ENCODE peak calls at places on chromosomes 5 and 9, in six cellular contexts. N is CD4-positive, alpha-beta T cell; O is psoas muscle; Y is colonic mucosa; M is PC-9; G is foreskin fibroblast. Z is an unnamed sample.

GRCh38 chr5:95729115-95730010 is 1.8 kb upstream of the RHOBTB3 start:
- DNase-seq in M (no peak), N (no peak), Y (no peak), O (no peak), G (no peak), Z (no peak)

GRCh38 chr5:28012538-28012937 is 974.2 kb upstream of the CDH9 start:
- DNase-seq in Y (no peak), M (no peak), O (no peak), N (no peak), G (no peak), Z (no peak)

GRCh38 chr5:68251386-68251785 is 35.8 kb downstream of the PIK3R1 start:
- DNase-seq in G (peak), Y (no peak), O (peak), M (no peak), N (peak), Z (no peak)

GRCh38 chr9:108270041-108270440 is 585.7 kb downstream of the ACTL7B start:
- DNase-seq in M (peak), O (no peak), N (no peak), G (no peak), Y (no peak), Z (no peak)

GRCh38 chr5:68428232-68428811 is 212.8 kb downstream of the PIK3R1 start:
- DNase-seq in Y (no peak), O (no peak), M (no peak), G (no peak), N (no peak), Z (no peak)

GRCh38 chr9:14652729-14653377 is 40.4 kb downstream of the ZDHHC21 start:
- DNase-seq in M (no peak), N (no peak), O (no peak), G (no peak), Y (no peak), Z (no peak)

GRCh38 chr5:5344051-5344571 is 78.4 kb upstream of the ICE1 start:
- DNase-seq in Y (no peak), M (no peak), N (no peak), O (no peak), G (no peak), Z (no peak)

GRCh38 chr9:17906841-17907779 is 328.2 kb downstream of the SH3GL2 start:
- DNase-seq in Y (peak), M (no peak), G (no peak), N (no peak), O (no peak), Z (no peak)

GRCh38 chr5:172616730-172617129 is 24.3 kb upstream of the NEURL1B start:
- DNase-seq in N (no peak), M (no peak), Y (no peak), O (peak), G (no peak), Z (no peak)

GRCh38 chr5:15254607-15255006 is 245.4 kb upstream of the FBXL7 start:
- DNase-seq in M (no peak), O (no peak), N (no peak), G (peak), Y (no peak), Z (no peak)

GRCh38 chr9:37650873-37651768 is at the start of gene FRMPD1:
- DNase-seq in O (peak), N (peak), Y (peak), G (peak), M (no peak), Z (no peak)

GRCh38 chr5:84290673-84291072 is 94.0 kb downstream of the EDIL3 start:
- DNase-seq in M (no peak), O (no peak), G (no peak), Y (no peak), N (no peak), Z (no peak)

GRCh38 chr5:112917453-112918005 is 4.5 kb downstream of the REEP5 start:
- DNase-seq in M (no peak), O (no peak), N (no peak), G (no peak), Y (no peak), Z (no peak)

GRCh38 chr5:10233011-10233410 is 16.7 kb downstream of the ATPSCKMT start:
- DNase-seq in G (no peak), O (no peak), N (no peak), Y (no peak), M (no peak), Z (no peak)

GRCh38 chr9:134493471-134494272 is 147.9 kb upstream of the COL5A1 start:
- DNase-seq in O (no peak), M (no peak), G (no peak), Y (no peak), N (no peak), Z (no peak)

GRCh38 chr9:117247271-117247670 is 167.6 kb downstream of the ASTN2 start:
- DNase-seq in M (no peak), Y (no peak), G (no peak), O (no peak), N (no peak), Z (no peak)

GRCh38 chr5:93579561-93580386 is 1.2 kb downstream of the NR2F1-AS1 start:
- DNase-seq in Y (no peak), N (no peak), M (no peak), O (peak), G (no peak), Z (no peak)

GRCh38 chr5:152113401-152113800 is 188.8 kb upstream of the GLRA1 start:
- DNase-seq in O (no peak), M (no peak), G (no peak), N (peak), Y (no peak), Z (peak)

GRCh38 chr5:157387683-157388093 is 72.3 kb upstream of the NIPAL4 start:
- DNase-seq in N (no peak), Y (no peak), G (peak), M (peak), O (no peak), Z (peak)

GRCh38 chr9:113164536-113165300 is 13.9 kb downstream of the SLC31A2 start:
- DNase-seq in M (no peak), Y (no peak), G (peak), O (peak), N (no peak), Z (peak)

GRCh38 chr5:60488466-60489130 is 211.4 kb downstream of the DEPDC1B start:
- DNase-seq in Y (no peak), N (no peak), O (no peak), M (peak), G (no peak), Z (no peak)

GRCh38 chr5:146475190-146475801 is 28.2 kb downstream of the TCERG1 start:
- DNase-seq in M (no peak), G (no peak), O (no peak), Y (no peak), N (no peak), Z (no peak)
- TF ChIP-seq CTCF in M (peak), G (peak), O (no peak), Y (no peak), N (no peak), Z (peak)

DNA sequence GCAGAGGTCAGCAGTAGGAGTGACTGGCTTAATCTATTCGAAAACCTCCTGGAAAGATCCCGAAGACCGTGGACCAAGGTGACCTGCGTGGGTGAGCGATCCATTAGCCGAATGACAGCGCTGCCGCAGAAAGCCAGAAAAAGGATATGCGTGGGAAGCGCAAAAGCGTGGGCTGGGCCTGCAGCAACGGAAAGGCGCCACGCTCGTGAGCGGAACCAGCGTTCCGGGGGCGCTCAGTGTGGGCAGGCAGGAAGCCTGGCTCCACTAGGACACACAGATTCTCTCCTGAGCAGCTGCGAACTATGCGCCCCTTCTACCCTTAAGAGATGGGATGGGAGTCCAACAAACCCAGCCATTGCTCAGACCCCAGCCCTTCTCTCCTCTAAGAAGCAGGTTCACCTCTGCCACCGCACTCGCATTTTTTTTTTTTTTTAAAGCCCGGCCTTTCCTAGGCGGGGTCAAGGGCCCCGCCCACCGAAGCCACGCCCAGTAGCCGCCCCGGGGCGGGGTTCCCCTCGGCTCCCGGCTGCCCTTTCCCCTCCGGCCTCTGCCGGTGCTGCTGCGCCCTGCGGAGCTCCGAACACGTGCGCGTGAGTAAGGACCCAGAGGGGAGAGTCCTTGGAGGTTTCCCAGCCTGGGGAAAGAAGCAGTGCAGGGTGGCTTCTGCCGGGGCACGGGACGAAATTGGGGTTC is 19.8 kb upstream of the MATR3 start:
- DNase-seq in N (peak), Y (peak), G (peak), O (peak), M (peak), Z (no peak)
- TF ChIP-seq CTCF in N (no peak), Y (peak), G (no peak), O (peak), M (no peak), Z (peak)

GRCh38 chr5:149730620-149731331 is 666 bp downstream of the PPARGC1B start:
- DNase-seq in N (peak), G (no peak), M (no peak), O (peak), Y (peak), Z (no peak)
- TF ChIP-seq CTCF in N (no peak), G (no peak), M (no peak), O (no peak), Y (no peak), Z (no peak)

GRCh38 chr9:34252670-34253459 is 74.0 kb downstream of the UBAP1 start:
- DNase-seq in G (no peak), N (peak), O (peak), M (no peak), Y (peak), Z (no peak)

GRCh38 chr9:34254141-34254913 is 74.7 kb downstream of the KIF24 start:
- DNase-seq in G (peak), M (peak), Y (no peak), O (peak), N (no peak), Z (no peak)

GRCh38 chr9:34252016-34252415 is 73.2 kb downstream of the UBAP1 start:
- DNase-seq in Y (no peak), O (no peak), G (no peak), N (no peak), M (no peak), Z (peak)

GRCh38 chr9:34254966-34255825 is 73.9 kb downstream of the KIF24 start:
- DNase-seq in M (no peak), N (no peak), O (peak), Y (no peak), G (no peak), Z (no peak)

DNA sequence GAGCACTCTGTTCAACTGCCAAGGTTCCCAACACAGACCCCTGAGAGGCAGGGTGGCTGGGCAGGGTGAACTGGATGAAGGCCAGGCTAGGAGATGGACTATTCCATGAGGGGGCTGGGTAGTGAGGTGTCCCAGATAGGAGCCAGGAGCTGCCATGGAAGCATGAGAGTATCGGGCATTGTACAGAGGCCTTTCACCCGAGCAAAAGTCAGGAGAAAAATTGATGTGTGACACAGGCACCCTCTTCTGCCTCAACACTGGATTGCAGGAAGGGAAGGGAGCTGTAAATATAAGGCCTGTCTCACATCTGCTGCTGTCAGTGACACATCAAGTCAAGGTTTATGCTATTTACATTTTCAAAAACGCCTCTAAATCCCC is 74.6 kb downstream of the UBAP1 start:
- DNase-seq in O (no peak), Y (no peak), G (peak), N (no peak), M (no peak), Z (no peak)
- TF ChIP-seq CTCF in O (peak), Y (no peak), G (peak), N (no peak), M (no peak), Z (peak)

DNA sequence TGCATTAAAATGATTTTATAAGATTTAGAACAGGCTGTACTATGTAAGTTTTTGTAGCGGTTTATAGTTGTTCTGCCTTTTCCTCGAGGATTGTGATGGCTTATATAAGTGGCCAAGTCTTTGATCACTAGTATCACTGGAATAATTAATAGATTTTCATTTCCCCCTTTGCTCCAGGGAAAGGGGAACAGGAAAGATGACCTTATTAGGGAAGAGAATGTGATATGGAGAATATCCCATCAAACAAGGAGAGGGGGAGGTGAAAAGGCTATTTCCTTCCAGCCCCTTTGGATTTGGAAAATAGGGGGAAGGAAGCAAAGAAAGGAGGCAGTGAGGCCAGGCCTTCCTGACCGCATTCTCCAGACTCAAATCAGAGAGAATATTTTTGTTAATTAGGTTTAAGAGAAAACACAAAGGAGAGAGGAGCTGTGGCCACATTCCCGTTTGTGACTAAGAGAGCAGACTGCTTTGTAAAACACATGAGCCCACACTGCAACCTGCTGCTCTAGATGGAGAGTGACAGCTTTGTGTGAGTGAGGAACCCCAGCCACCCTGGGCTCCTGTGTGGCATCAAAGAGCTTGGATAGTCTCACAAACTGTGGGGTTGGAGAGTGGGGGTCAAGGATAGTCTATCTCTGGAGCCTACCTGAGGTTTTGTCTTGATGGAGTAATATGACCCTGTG is 359.5 kb downstream of the DTWD2 start:
- DNase-seq in G (no peak), O (no peak), M (no peak), N (no peak), Y (no peak), Z (no peak)
- TF ChIP-seq CTCF in G (no peak), O (no peak), M (no peak), N (no peak), Y (no peak), Z (peak)

GRCh38 chr9:85715587-85715986 is 26.2 kb downstream of the AGTPBP1 start:
- DNase-seq in Y (no peak), M (no peak), O (no peak), G (no peak), N (no peak), Z (no peak)

GRCh38 chr9:85717220-85717619 is 24.5 kb downstream of the AGTPBP1 start:
- DNase-seq in N (no peak), G (no peak), Y (no peak), M (no peak), O (no peak), Z (no peak)

GRCh38 chr9:85713897-85714296 is 27.9 kb downstream of the AGTPBP1 start:
- DNase-seq in N (no peak), O (no peak), Y (no peak), G (no peak), M (no peak), Z (no peak)

DNA sequence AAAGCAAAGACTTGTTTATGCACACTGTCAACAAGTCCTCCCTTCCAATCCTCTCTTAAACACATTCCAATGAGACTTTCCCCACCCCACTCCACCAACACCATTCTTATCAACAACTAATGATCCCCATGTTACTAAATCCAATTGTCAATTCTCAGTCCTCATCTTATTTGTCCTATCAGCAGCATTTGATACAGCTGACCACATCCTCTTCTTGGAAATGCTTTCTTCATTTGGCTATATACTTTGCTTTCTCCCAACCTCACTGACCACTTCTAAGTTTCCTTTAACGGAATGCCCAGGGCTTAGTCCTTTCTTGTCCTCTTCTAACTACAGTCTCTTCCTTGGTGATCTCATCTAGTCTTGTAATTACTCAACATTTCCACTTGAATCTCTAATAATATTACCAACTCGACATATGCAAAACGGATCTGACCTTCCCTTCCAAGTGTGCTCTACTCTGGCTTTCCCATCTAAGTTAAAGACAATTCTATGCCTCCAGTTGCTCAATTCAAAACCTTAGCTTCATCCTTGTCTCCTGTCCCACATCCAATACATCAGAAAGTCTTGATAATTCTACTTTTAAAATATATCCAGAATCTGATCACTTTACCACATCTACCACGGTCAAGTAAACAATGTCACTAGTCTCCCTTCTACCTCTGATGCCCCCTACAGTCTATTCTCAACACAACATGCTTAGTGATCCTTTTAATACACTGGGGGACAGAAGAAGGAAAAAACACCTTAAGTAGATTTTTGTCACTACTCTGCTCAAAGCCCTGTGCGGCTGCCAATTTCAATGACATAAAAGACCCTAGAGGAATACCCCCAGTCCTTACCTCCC is 25.5 kb downstream of the AGTPBP1 start:
- DNase-seq in Y (no peak), G (no peak), M (no peak), N (no peak), O (no peak), Z (no peak)
- TF ChIP-seq CTCF in Y (no peak), G (no peak), M (no peak), N (no peak), O (no peak), Z (no peak)

GRCh38 chr5:73218552-73219171 is 45.7 kb downstream of the TMEM174 start:
- DNase-seq in N (no peak), O (no peak), Y (no peak), G (peak), M (peak), Z (peak)

GRCh38 chr5:73213566-73213998 is 40.6 kb downstream of the TMEM174 start:
- DNase-seq in G (peak), O (no peak), Y (peak), N (no peak), M (no peak), Z (peak)

GRCh38 chr5:73214921-73215490 is 42.0 kb downstream of the TMEM174 start:
- DNase-seq in G (no peak), N (no peak), M (no peak), O (no peak), Y (no peak), Z (no peak)

GRCh38 chr5:73215525-73215890 is 42.5 kb downstream of the TMEM174 start:
- DNase-seq in M (no peak), O (no peak), N (no peak), Y (no peak), G (no peak), Z (no peak)

DNA sequence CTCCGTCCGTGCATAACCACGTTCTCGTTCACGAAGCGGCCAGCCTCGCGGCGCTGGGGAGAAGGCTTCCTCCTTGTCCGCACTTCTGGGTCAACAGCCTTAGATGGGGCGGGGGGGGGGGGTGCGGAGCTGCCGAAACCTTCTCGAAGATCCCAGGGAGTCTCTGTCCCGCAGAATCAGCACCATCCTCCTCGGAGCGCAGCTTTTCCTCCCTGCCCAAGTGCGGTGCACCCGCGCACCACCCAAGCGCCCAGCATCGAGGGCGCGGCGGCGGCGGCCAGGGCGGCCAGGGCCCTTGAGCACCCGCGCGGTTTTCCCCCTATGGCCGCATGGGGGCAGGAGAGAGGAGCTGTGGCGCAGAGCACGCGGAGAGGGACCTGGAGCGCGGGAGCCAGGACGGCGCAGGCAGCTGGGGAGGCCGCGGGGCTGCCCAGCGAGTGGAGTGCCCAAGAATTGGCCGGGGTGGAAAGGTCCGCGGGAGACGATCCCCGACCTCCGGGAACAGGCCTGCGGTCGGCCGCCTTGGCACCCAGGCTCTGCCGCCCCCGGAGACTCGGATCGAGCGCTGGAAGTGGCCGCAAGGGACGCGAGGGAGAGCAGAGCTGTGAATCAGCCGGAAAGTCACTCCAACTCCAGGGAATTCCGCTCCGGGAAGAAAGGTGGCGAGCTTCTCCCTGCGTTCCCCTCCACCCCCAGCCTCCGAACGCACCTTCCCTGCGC is 43.1 kb downstream of the TMEM174 start:
- DNase-seq in M (peak), Y (peak), O (peak), G (peak), N (peak), Z (no peak)
- TF ChIP-seq CTCF in M (peak), Y (peak), O (peak), G (peak), N (peak), Z (peak)

GRCh38 chr9:12091865-12092527 is 601.2 kb upstream of the TYRP1 start:
- DNase-seq in G (no peak), M (no peak), N (no peak), Y (no peak), O (no peak), Z (no peak)
- TF ChIP-seq CTCF in G (no peak), M (no peak), N (no peak), Y (no peak), O (no peak), Z (no peak)

Z was measured in astrocyte of the cerebellum.